ENCODE peak calls at places on chromosomes 5 and 9, in seven cellular contexts. N is mesendoderm, M is IMR-90, E is H9, I is mesenchymal stem cell, F is trophoblast cell, J is H1. B is an unnamed sample.

GRCh38 chr9:13090588-13090987 is 188.9 kb downstream of the MPDZ start:
- DNase-seq in N (no peak), M (no peak), E (no peak), I (no peak), F (no peak), J (no peak), B (no peak)

GRCh38 chr5:140295414-140295813 is 7.5 kb downstream of the PFDN1 start:
- DNase-seq in N (peak; percentile 57), M (peak; percentile 99), E (no peak), I (peak; percentile 94), F (peak; percentile 99), J (no peak), B (no peak)

GRCh38 chr5:146560205-146560812 is 44.3 kb upstream of the GPR151 start:
- DNase-seq in N (peak; percentile 93), M (peak; percentile 5), E (no peak), I (peak; percentile 22), F (peak; percentile 69), J (no peak), B (no peak)

GRCh38 chr5:15807861-15808260 is 307.9 kb downstream of the FBXL7 start:
- DNase-seq in N (no peak), M (peak; percentile 28), E (no peak), I (no peak), F (no peak), J (no peak), B (no peak)

GRCh38 chr5:478982-479535 is 36.1 kb downstream of the EXOC3 start:
- DNase-seq in N (no peak), M (no peak), E (no peak), I (no peak), F (peak; percentile 8), J (no peak), B (no peak)

GRCh38 chr9:125966959-125967711 is 220.0 kb downstream of the PBX3 start:
- DNase-seq in N (no peak), M (no peak), E (no peak), I (no peak), F (no peak), J (peak; percentile 17), B (no peak)

GRCh38 chr5:135008981-135009735 is 24.9 kb downstream of the PITX1 start:
- DNase-seq in N (no peak), M (no peak), E (peak; percentile 27), I (no peak), F (peak; percentile 76), J (no peak), B (no peak)

GRCh38 chr5:175383350-175383749 is 60.6 kb downstream of the DRD1 start:
- DNase-seq in N (peak; percentile 21), M (no peak), E (no peak), I (no peak), F (peak; percentile 24), J (no peak), B (no peak)

GRCh38 chr5:7244977-7245376 is 151.0 kb upstream of the ADCY2 start:
- DNase-seq in N (no peak), M (no peak), E (no peak), I (no peak), F (no peak), J (no peak), B (no peak)

GRCh38 chr9:38030658-38031057 is 38.4 kb downstream of the SHB start:
- DNase-seq in N (no peak), M (no peak), E (no peak), I (no peak), F (no peak), J (no peak), B (no peak)

GRCh38 chr5:62475072-62475471 is 62.5 kb downstream of the IPO11 start:
- DNase-seq in N (peak; percentile 37), M (peak; percentile 79), E (no peak), I (peak; percentile 50), F (peak; percentile 53), J (no peak), B (no peak)

GRCh38 chr9:70315389-70315788 is 56.6 kb downstream of the SMC5 start:
- DNase-seq in N (no peak), M (peak; percentile 59), E (no peak), I (no peak), F (peak; percentile 50), J (no peak), B (no peak)

GRCh38 chr5:168471785-168472184 is 14.5 kb upstream of the RARS1 start:
- DNase-seq in N (no peak), M (peak; percentile 59), E (no peak), I (peak; percentile 40), F (no peak), J (no peak), B (no peak)

GRCh38 chr5:132787076-132787475 is 10.0 kb upstream of the SEPTIN8 start:
- DNase-seq in N (no peak), M (peak; percentile 66), E (no peak), I (no peak), F (no peak), J (no peak), B (no peak)

GRCh38 chr5:126494393-126494792 is 71.2 kb downstream of the GRAMD2B start:
- DNase-seq in N (no peak), M (no peak), E (no peak), I (no peak), F (no peak), J (no peak), B (no peak)

GRCh38 chr5:52837068-52837467 is 49.4 kb downstream of the ITGA1 start:
- DNase-seq in N (no peak), M (peak; percentile 73), E (no peak), I (peak; percentile 73), F (peak; percentile 44), J (no peak), B (peak; percentile 15)

GRCh38 chr5:53246042-53246836 is 136.7 kb upstream of the MOCS2 start:
- DNase-seq in N (no peak), M (peak; percentile 94), E (no peak), I (peak; percentile 57), F (no peak), J (no peak), B (no peak)

GRCh38 chr5:150582281-150582791 is 58.1 kb upstream of the SYNPO start:
- DNase-seq in N (no peak), M (peak; percentile 69), E (no peak), I (peak; percentile 79), F (no peak), J (no peak), B (no peak)

GRCh38 chr9:123401879-123402513 is 46.0 kb downstream of the CRB2 start:
- DNase-seq in N (peak; percentile 60), M (peak; percentile 57), E (no peak), I (peak; percentile 55), F (peak; percentile 70), J (no peak), B (peak; percentile 64)

DNA sequence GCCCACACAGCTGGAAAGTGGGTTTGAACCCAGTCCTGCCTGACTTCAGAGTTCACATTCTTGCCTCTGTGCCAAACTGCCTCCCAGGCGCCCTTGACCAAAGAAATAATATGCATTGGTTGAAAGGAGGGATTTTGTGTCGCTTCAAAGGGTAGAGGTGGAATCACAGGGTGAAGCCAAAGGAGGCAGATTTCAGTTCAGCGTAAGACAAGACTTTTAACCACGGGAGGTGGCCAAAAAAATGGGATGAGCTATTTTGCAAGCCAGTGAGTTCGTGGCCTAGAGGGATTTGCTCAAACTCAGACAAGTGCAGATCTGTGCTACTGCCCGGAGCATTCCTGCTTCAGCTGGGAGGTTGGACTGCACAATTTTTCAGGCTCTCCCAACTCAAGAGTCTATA is 57.6 kb upstream of the RANBP3L start:
- DNase-seq in N (no peak), M (no peak), E (no peak), I (no peak), F (peak; percentile 25), J (no peak), B (no peak)
- H2BK120ac ChIP-seq in N (no peak overlapping the region), M (no peak overlapping the region), E (no peak overlapping the region), I (no peak overlapping the region), F (no peak overlapping the region), J (no peak overlapping the region), B (no peak overlapping the region)

GRCh38 chr9:101481296-101481695 is 45.7 kb upstream of the ALDOB start:
- DNase-seq in N (no peak), M (no peak), E (no peak), I (no peak), F (no peak), J (no peak), B (no peak)
- H3K4me2 ChIP-seq in N (no peak overlapping the region), M (no peak overlapping the region), E (no peak overlapping the region), I (no peak overlapping the region), F (no peak overlapping the region), J (no peak overlapping the region), B (no peak overlapping the region)

GRCh38 chr5:10019236-10019635 is 230.5 kb downstream of the ATPSCKMT start:
- DNase-seq in N (no peak), M (no peak), E (no peak), I (no peak), F (no peak), J (no peak), B (no peak)
- H3K27ac ChIP-seq in N (no peak overlapping the region), M (peak overlapping the region; percentile 85), E (no peak overlapping the region), I (no peak overlapping the region), F (no peak overlapping the region), J (no peak overlapping the region), B (no peak overlapping the region)

GRCh38 chr5:139294372-139295165 is 1.0 kb downstream of the MATR3 start:
- DNase-seq in N (peak; percentile 85), M (peak; percentile 82), E (no peak), I (peak; percentile 91), F (peak; percentile 79), J (peak; percentile 70), B (peak; percentile 82)
- H2BK120ac ChIP-seq in N (no peak overlapping the region), M (peak overlapping the region; percentile 69), E (peak overlapping the region; percentile 98), I (peak overlapping the region; percentile 98), F (peak overlapping the region; percentile 82), J (peak overlapping the region; percentile 62), B (no peak overlapping the region)

GRCh38 chr5:158856794-158857193 is 242.9 kb downstream of the EBF1 start:
- DNase-seq in N (no peak), M (no peak), E (no peak), I (no peak), F (no peak), J (no peak), B (no peak)

GRCh38 chr5:158856295-158856694 is 243.4 kb downstream of the EBF1 start:
- DNase-seq in N (no peak), M (no peak), E (no peak), I (no peak), F (no peak), J (no peak), B (no peak)

GRCh38 chr5:158858011-158858410 is 241.7 kb downstream of the EBF1 start:
- DNase-seq in N (peak; percentile 14), M (no peak), E (no peak), I (no peak), F (no peak), J (no peak), B (no peak)

GRCh38 chr5:158857376-158857775 is 242.3 kb downstream of the EBF1 start:
- DNase-seq in N (no peak), M (no peak), E (no peak), I (no peak), F (no peak), J (no peak), B (no peak)

GRCh38 chr5:158855510-158855909 is 244.2 kb downstream of the EBF1 start:
- DNase-seq in N (no peak), M (no peak), E (no peak), I (no peak), F (no peak), J (no peak), B (no peak)
- H3K4me2 ChIP-seq in N (no peak overlapping the region), M (no peak overlapping the region), E (no peak overlapping the region), I (no peak overlapping the region), F (no peak overlapping the region), J (no peak overlapping the region), B (no peak overlapping the region)